ENCODE peak calls at places on chromosome 3, in ten cellular contexts. One of them, this sample, is unnamed.
A peak's percentile ranks its signal among the peaks of the same experiment; 100 is the strongest.

GRCh38 chr3:69094467-69095205 is 9.9 kb downstream of the ARL6IP5 start:
- DNase-seq in activated T-cell treated with anti-CD3 and anti-CD28 coated beads for 24 hours: no peak
- DNase-seq in islet precursor cell: no peak
- DNase-seq in DMS79: no peak
- DNase-seq in iris pigment epithelial cell: peak; percentile 47
- DNase-seq in NCI-H1105 treated with DMSO at 0.1 percent for 48 hours: no peak
- DNase-seq in retinal pigment epithelial cell: no peak
- DNase-seq in heart right ventricle: no peak
- DNase-seq in posterior cingulate gyrus: no peak
- DNase-seq in esophagus squamous epithelium: no peak
- DNase-seq in this sample: no peak

GRCh38 chr3:187025656-187026320 is 95.5 kb downstream of the ST6GAL1 start:
- DNase-seq in activated T-cell treated with anti-CD3 and anti-CD28 coated beads for 24 hours: peak; percentile 44
- DNase-seq in islet precursor cell: no peak
- DNase-seq in DMS79: no peak
- DNase-seq in iris pigment epithelial cell: no peak
- DNase-seq in NCI-H1105 treated with DMSO at 0.1 percent for 48 hours: no peak
- DNase-seq in retinal pigment epithelial cell: no peak
- DNase-seq in heart right ventricle: no peak
- DNase-seq in posterior cingulate gyrus: no peak
- DNase-seq in esophagus squamous epithelium: no peak
- DNase-seq in this sample: no peak

GRCh38 chr3:127068871-127069270 is 86.0 kb downstream of the PLXNA1 start:
- DNase-seq in activated T-cell treated with anti-CD3 and anti-CD28 coated beads for 24 hours: no peak
- DNase-seq in islet precursor cell: peak; percentile 42
- DNase-seq in DMS79: no peak
- DNase-seq in iris pigment epithelial cell: no peak
- DNase-seq in NCI-H1105 treated with DMSO at 0.1 percent for 48 hours: no peak
- DNase-seq in retinal pigment epithelial cell: no peak
- DNase-seq in heart right ventricle: no peak
- DNase-seq in posterior cingulate gyrus: peak; percentile 72
- DNase-seq in esophagus squamous epithelium: no peak
- DNase-seq in this sample: peak; percentile 10

GRCh38 chr3:169813757-169814517 is 1.2 kb upstream of the LRRC34 start:
- DNase-seq in activated T-cell treated with anti-CD3 and anti-CD28 coated beads for 24 hours: peak; percentile 64
- DNase-seq in islet precursor cell: peak; percentile 62
- DNase-seq in DMS79: peak; percentile 84
- DNase-seq in iris pigment epithelial cell: peak; percentile 10
- DNase-seq in NCI-H1105 treated with DMSO at 0.1 percent for 48 hours: peak; percentile 72
- DNase-seq in retinal pigment epithelial cell: no peak
- DNase-seq in heart right ventricle: no peak
- DNase-seq in posterior cingulate gyrus: no peak
- DNase-seq in esophagus squamous epithelium: no peak
- DNase-seq in this sample: peak; percentile 77

GRCh38 chr3:101890716-101891115 is 41.4 kb downstream of the NFKBIZ start:
- DNase-seq in activated T-cell treated with anti-CD3 and anti-CD28 coated beads for 24 hours: no peak
- DNase-seq in islet precursor cell: no peak
- DNase-seq in DMS79: no peak
- DNase-seq in iris pigment epithelial cell: peak; percentile 79
- DNase-seq in NCI-H1105 treated with DMSO at 0.1 percent for 48 hours: no peak
- DNase-seq in retinal pigment epithelial cell: no peak
- DNase-seq in heart right ventricle: no peak
- DNase-seq in posterior cingulate gyrus: no peak
- DNase-seq in esophagus squamous epithelium: no peak
- DNase-seq in this sample: no peak

GRCh38 chr3:105118905-105119304 is 247.8 kb upstream of the ALCAM start:
- DNase-seq in activated T-cell treated with anti-CD3 and anti-CD28 coated beads for 24 hours: no peak
- DNase-seq in islet precursor cell: no peak
- DNase-seq in DMS79: no peak
- DNase-seq in iris pigment epithelial cell: peak; percentile 72
- DNase-seq in NCI-H1105 treated with DMSO at 0.1 percent for 48 hours: no peak
- DNase-seq in retinal pigment epithelial cell: no peak
- DNase-seq in heart right ventricle: no peak
- DNase-seq in posterior cingulate gyrus: no peak
- DNase-seq in esophagus squamous epithelium: no peak
- DNase-seq in this sample: no peak

GRCh38 chr3:39668420-39668819 is 141.0 kb upstream of the MYRIP start:
- DNase-seq in activated T-cell treated with anti-CD3 and anti-CD28 coated beads for 24 hours: no peak
- DNase-seq in islet precursor cell: no peak
- DNase-seq in DMS79: no peak
- DNase-seq in iris pigment epithelial cell: peak; percentile 67
- DNase-seq in NCI-H1105 treated with DMSO at 0.1 percent for 48 hours: peak; percentile 11
- DNase-seq in retinal pigment epithelial cell: peak; percentile 15
- DNase-seq in heart right ventricle: peak; percentile 4
- DNase-seq in posterior cingulate gyrus: no peak
- DNase-seq in esophagus squamous epithelium: no peak
- DNase-seq in this sample: no peak

GRCh38 chr3:197354195-197355059 is 56.0 kb upstream of the DLG1 start:
- DNase-seq in activated T-cell treated with anti-CD3 and anti-CD28 coated beads for 24 hours: no peak
- DNase-seq in islet precursor cell: peak; percentile 75
- DNase-seq in DMS79: peak; percentile 96
- DNase-seq in iris pigment epithelial cell: peak; percentile 78
- DNase-seq in NCI-H1105 treated with DMSO at 0.1 percent for 48 hours: no peak
- DNase-seq in retinal pigment epithelial cell: no peak
- DNase-seq in heart right ventricle: peak; percentile 59
- DNase-seq in posterior cingulate gyrus: peak; percentile 89
- DNase-seq in esophagus squamous epithelium: no peak
- DNase-seq in this sample: no peak

GRCh38 chr3:11145888-11146287 is 8.4 kb upstream of the HRH1 start:
- DNase-seq in activated T-cell treated with anti-CD3 and anti-CD28 coated beads for 24 hours: no peak
- DNase-seq in islet precursor cell: no peak
- DNase-seq in DMS79: no peak
- DNase-seq in iris pigment epithelial cell: peak; percentile 80
- DNase-seq in NCI-H1105 treated with DMSO at 0.1 percent for 48 hours: no peak
- DNase-seq in retinal pigment epithelial cell: peak; percentile 43
- DNase-seq in heart right ventricle: no peak
- DNase-seq in posterior cingulate gyrus: no peak
- DNase-seq in esophagus squamous epithelium: no peak
- DNase-seq in this sample: no peak

GRCh38 chr3:49512791-49513355 is 41.4 kb upstream of the BSN start:
- DNase-seq in activated T-cell treated with anti-CD3 and anti-CD28 coated beads for 24 hours: no peak
- DNase-seq in islet precursor cell: no peak
- DNase-seq in DMS79: no peak
- DNase-seq in iris pigment epithelial cell: no peak
- DNase-seq in NCI-H1105 treated with DMSO at 0.1 percent for 48 hours: no peak
- DNase-seq in retinal pigment epithelial cell: no peak
- DNase-seq in heart right ventricle: no peak
- DNase-seq in posterior cingulate gyrus: no peak
- DNase-seq in esophagus squamous epithelium: no peak
- DNase-seq in this sample: no peak

This sample was measured in natural killer cell treated with Interleukin-12 subunit alpha and Interleukin-12 subunit beta and Interleukin-15 and Interleukin-18, amount 100 ng/mL, for 72 hours.